ENCODE peak calls at places on chromosomes 7 and 10, in eight cellular contexts. N, S, G, B, D, A, C and L are unnamed samples.
A peak's percentile ranks its signal among the peaks of the same experiment; 100 is the strongest.

GRCh38 chr10:44947356-44948152 is 12.0 kb upstream of the RASSF4 start:
- DNase-seq in N (no peak), S (no peak), G (no peak), B (no peak), D (no peak), A (peak; percentile 16), C (no peak), L (peak; percentile 28)

GRCh38 chr7:5598261-5598761 is 174.7 kb upstream of the TNRC18 start:
- DNase-seq in N (no peak), S (no peak), G (no peak), B (no peak), D (no peak), A (no peak), C (peak; percentile 43), L (no peak)

GRCh38 chr10:15262036-15262713 is 93.7 kb upstream of the NMT2 start:
- DNase-seq in N (no peak), S (no peak), G (no peak), B (peak; percentile 52), D (no peak), A (peak; percentile 39), C (no peak), L (no peak)

GRCh38 chr7:923108-924041 is 31.1 kb downstream of the ADAP1 start:
- DNase-seq in N (peak; percentile 63), S (peak; percentile 38), G (no peak), B (peak; percentile 44), D (peak; percentile 79), A (peak; percentile 94), C (peak; percentile 84), L (no peak)

GRCh38 chr7:149707448-149707886 is 65.9 kb downstream of the ZNF467 start:
- DNase-seq in N (peak; percentile 7), S (no peak), G (no peak), B (peak; percentile 24), D (no peak), A (no peak), C (no peak), L (no peak)

GRCh38 chr7:24882989-24883631 is 96.9 kb downstream of the OSBPL3 start:
- DNase-seq in N (no peak), S (no peak), G (peak; percentile 33), B (peak; percentile 67), D (peak; percentile 71), A (no peak), C (no peak), L (no peak)

GRCh38 chr7:129501760-129502707 is at the start of gene SMKR1:
- DNase-seq in N (peak; percentile 99), S (peak; percentile 73), G (peak; percentile 4), B (peak; percentile 51), D (peak; percentile 29), A (peak; percentile 79), C (peak; percentile 83), L (no peak)

GRCh38 chr7:92799446-92800211 is 36.7 kb downstream of the CDK6 start:
- DNase-seq in N (no peak), S (no peak), G (no peak), B (no peak), D (no peak), A (no peak), C (no peak), L (no peak)

GRCh38 chr7:7157887-7158271 is 24.5 kb upstream of the C1GALT1 start:
- DNase-seq in N (no peak), S (no peak), G (no peak), B (peak; percentile 70), D (no peak), A (no peak), C (no peak), L (no peak)

GRCh38 chr10:112261281-112261822 is 21.8 kb upstream of the TECTB start:
- DNase-seq in N (no peak), S (peak; percentile 27), G (no peak), B (peak; percentile 64), D (no peak), A (no peak), C (no peak), L (no peak)

GRCh38 chr7:143416565-143417149 is 8.0 kb upstream of the EPHA1 start:
- DNase-seq in N (peak; percentile 78), S (peak; percentile 64), G (no peak), B (peak; percentile 73), D (no peak), A (no peak), C (no peak), L (no peak)

GRCh38 chr10:76112826-76113150 is 681.4 kb downstream of the LRMDA start:
- DNase-seq in N (no peak), S (no peak), G (no peak), B (no peak), D (no peak), A (no peak), C (no peak), L (no peak)

GRCh38 chr10:63758080-63758479 is 236.9 kb downstream of the REEP3 start:
- DNase-seq in N (no peak), S (no peak), G (no peak), B (peak; percentile 46), D (no peak), A (no peak), C (no peak), L (no peak)

GRCh38 chr7:90173127-90173844 is 19.0 kb downstream of the STEAP1 start:
- DNase-seq in N (no peak), S (no peak), G (peak; percentile 46), B (peak; percentile 7), D (no peak), A (no peak), C (no peak), L (no peak)
- H3K4me3 ChIP-seq in N (no peak overlapping the region), S (no peak overlapping the region), G (no peak overlapping the region), B (no peak overlapping the region), D (no peak overlapping the region), A (no peak overlapping the region), C (no peak overlapping the region), L (no peak overlapping the region)

DNA sequence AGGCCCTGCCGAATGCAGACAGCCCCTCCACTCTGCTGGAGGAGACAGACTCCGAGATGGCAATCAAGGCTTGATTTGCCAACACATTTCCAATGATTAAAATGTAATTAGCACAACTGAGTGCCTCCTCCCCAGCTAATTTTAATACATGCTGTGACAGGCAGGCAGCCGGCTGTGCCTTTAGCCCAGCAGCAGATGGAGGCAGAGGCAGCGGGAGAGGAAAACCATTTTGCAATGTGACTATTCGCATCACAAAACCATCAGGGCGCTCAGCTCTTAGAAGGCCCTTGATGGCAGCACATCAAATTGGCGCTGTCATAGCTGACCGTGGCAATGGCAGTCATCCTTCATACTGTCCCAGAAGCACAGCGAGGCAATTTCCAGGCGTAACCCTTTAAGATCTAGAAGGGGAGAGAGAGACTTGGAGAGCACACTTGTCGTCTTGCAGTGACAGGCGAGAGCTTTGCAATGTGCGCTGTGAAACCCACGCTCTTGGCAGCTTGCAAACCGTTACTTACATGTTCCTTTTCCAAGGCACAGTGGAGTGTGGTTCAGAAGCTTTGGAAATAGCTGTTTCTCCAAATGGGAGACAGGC is 714.8 kb upstream of the GALNT17 start:
- DNase-seq in N (no peak), S (no peak), G (no peak), B (no peak), D (no peak), A (no peak), C (no peak), L (no peak)
- TF ChIP-seq CTCF in N (no peak), S (no peak), G (peak; percentile 10), B (no peak), D (no peak), A (no peak), C (no peak), L (no peak)

DNA sequence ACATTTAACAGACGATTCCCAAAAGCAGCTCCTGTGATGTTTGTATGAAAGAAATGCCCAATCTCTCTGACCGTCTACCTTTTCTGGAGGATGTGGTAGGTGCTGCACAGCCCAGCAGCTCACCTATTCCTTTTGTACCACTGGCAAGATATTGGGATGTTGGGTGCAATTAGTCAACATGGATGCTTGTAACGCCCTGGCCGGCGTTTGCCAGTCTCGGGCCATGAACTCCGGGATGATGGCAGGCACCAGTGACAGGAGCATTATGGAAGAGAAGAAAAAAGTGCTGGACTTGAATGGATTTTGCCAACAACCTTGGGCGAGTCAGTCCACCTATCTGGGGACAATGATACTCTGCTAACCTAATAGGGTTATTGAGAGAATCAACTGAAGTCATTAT is 69.0 kb upstream of the ZNF438 start:
- DNase-seq in N (no peak), S (no peak), G (no peak), B (no peak), D (no peak), A (no peak), C (no peak), L (no peak)
- H3K27ac ChIP-seq in N (no peak overlapping the region), S (no peak overlapping the region), G (peak overlapping the region; percentile 61), B (no peak overlapping the region), D (no peak overlapping the region), A (no peak overlapping the region), C (no peak overlapping the region), L (no peak overlapping the region)

DNA sequence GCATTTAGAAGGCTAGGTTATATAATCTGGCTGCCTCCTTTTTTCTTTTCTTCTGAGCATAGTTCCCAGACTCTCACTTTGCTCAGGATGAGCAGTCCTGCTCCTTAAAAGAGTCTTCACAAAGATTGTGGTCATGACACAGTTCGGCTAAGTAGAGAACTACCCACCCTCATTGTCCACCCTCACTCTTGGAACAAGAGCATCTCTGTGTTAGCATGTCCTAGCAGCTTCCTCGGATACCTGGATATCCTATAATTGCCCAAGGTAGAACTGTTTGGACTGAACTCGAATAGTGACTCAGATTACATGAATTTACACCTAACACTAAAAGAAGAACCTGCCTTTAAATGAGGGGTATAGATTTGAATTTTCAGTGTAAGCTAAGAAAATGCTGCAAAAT is 572.0 kb downstream of the SUGCT start:
- DNase-seq in N (no peak), S (no peak), G (no peak), B (no peak), D (no peak), A (no peak), C (no peak), L (no peak)
- H3K4me3 ChIP-seq in N (no peak overlapping the region), S (no peak overlapping the region), G (no peak overlapping the region), B (no peak overlapping the region), D (no peak overlapping the region), A (no peak overlapping the region), C (no peak overlapping the region), L (no peak overlapping the region)

GRCh38 chr7:79454325-79454960 is 976 bp upstream of the MAGI2 start:
- DNase-seq in N (no peak), S (peak; percentile 60), G (peak; percentile 8), B (no peak), D (peak; percentile 38), A (no peak), C (peak; percentile 46), L (peak; percentile 74)
- TF ChIP-seq CTCF in N (no peak), S (no peak), G (no peak), B (peak; percentile 6), D (peak; percentile 7), A (no peak), C (no peak), L (no peak)

GRCh38 chr10:106111241-106111640 is 1053.3 kb downstream of the SORCS1 start:
- DNase-seq in N (no peak), S (no peak), G (no peak), B (no peak), D (no peak), A (no peak), C (no peak), L (no peak)
- H3K27ac ChIP-seq in N (no peak overlapping the region), S (no peak overlapping the region), G (no peak overlapping the region), B (no peak overlapping the region), D (no peak overlapping the region), A (no peak overlapping the region), C (no peak overlapping the region), L (no peak overlapping the region)